ENCODE peak calls at places on chromosome 15, in seven cellular contexts. P, T, K, E, Y, C and L are unnamed samples.

GRCh38 chr15:82538961-82539689 is 1.1 kb downstream of the RPS17 start:
- DNase-seq in P (no peak), C (no peak), E (no peak), T (no peak), Y (peak), K (no peak), L (no peak)

GRCh38 chr15:50244959-50245624 is 20.4 kb downstream of the HDC start:
- DNase-seq in P (no peak), E (no peak), Y (no peak), C (no peak), T (no peak), K (no peak), L (no peak)

GRCh38 chr15:80618666-80619481 is 76.2 kb upstream of the ABHD17C start:
- DNase-seq in T (no peak), K (no peak), Y (no peak), P (no peak), E (no peak), C (no peak), L (peak)

GRCh38 chr15:32029862-32030781 is at the start of gene CHRNA7:
- DNase-seq in E (peak), T (peak), C (peak), P (no peak), K (peak), Y (peak), L (peak)

GRCh38 chr15:34064443-34064842 is 25.4 kb upstream of the AVEN start:
- DNase-seq in T (no peak), Y (no peak), P (no peak), C (no peak), E (no peak), K (no peak), L (peak)

GRCh38 chr15:66001042-66001441 is 131.8 kb downstream of the RAB11A start:
- DNase-seq in P (no peak), E (no peak), Y (no peak), T (no peak), C (no peak), K (no peak), L (no peak)

GRCh38 chr15:76169013-76169412 is 109.2 kb downstream of the TMEM266 start:
- DNase-seq in K (no peak), C (no peak), E (no peak), Y (peak), P (no peak), T (no peak), L (peak)

GRCh38 chr15:64861331-64861730 is 19.6 kb downstream of the PLEKHO2 start:
- DNase-seq in C (no peak), T (no peak), Y (no peak), P (no peak), E (no peak), K (no peak), L (no peak)

GRCh38 chr15:98583758-98584157 is 64.6 kb upstream of the IGF1R start:
- DNase-seq in Y (no peak), C (no peak), E (no peak), T (no peak), P (no peak), K (no peak), L (no peak)

GRCh38 chr15:71294636-71295241 is 179.5 kb downstream of the THSD4 start:
- DNase-seq in P (peak), E (no peak), Y (peak), C (no peak), K (no peak), T (peak), L (peak)

GRCh38 chr15:55618396-55618795 is 30.3 kb upstream of the PYGO1 start:
- DNase-seq in Y (no peak), C (no peak), T (no peak), P (no peak), K (no peak), E (no peak), L (no peak)

GRCh38 chr15:36882487-36883108 is 217.8 kb downstream of the MEIS2 start:
- DNase-seq in E (no peak), C (no peak), P (no peak), Y (no peak), T (no peak), K (peak), L (peak)

GRCh38 chr15:75171408-75171807 is 30.3 kb upstream of the C15orf39 start:
- DNase-seq in T (no peak), Y (peak), P (no peak), K (no peak), E (no peak), C (no peak), L (peak)

GRCh38 chr15:39204031-39204430 is 376.8 kb upstream of the THBS1 start:
- DNase-seq in T (no peak), Y (peak), C (no peak), E (no peak), P (no peak), K (no peak), L (peak)

GRCh38 chr15:66834863-66835557 is 133.0 kb downstream of the SMAD6 start:
- DNase-seq in E (no peak), K (no peak), T (no peak), C (no peak), Y (no peak), P (peak), L (no peak)

GRCh38 chr15:61130945-61131597 is 98.0 kb downstream of the RORA start:
- DNase-seq in C (no peak), Y (peak), T (no peak), P (no peak), K (no peak), E (no peak), L (no peak)

GRCh38 chr15:57992761-57993295 is 72.7 kb downstream of the ALDH1A2 start:
- DNase-seq in E (no peak), C (no peak), P (no peak), T (no peak), Y (no peak), K (no peak), L (no peak)

GRCh38 chr15:61227269-61228024 is 1.7 kb downstream of the RORA start:
- DNase-seq in K (no peak), Y (peak), C (peak), P (peak), E (peak), T (no peak), L (peak)

GRCh38 chr15:37056168-37056893 is 44.0 kb downstream of the MEIS2 start:
- DNase-seq in E (peak), C (peak), T (no peak), P (no peak), Y (no peak), K (peak), L (peak)

GRCh38 chr15:40309344-40309862 is 1.7 kb upstream of the PLCB2 start:
- DNase-seq in P (no peak), C (no peak), K (no peak), T (peak), Y (no peak), E (no peak), L (no peak)

GRCh38 chr15:92623435-92623834 is 32.1 kb downstream of the FAM174B start:
- DNase-seq in Y (no peak), E (no peak), T (no peak), P (no peak), K (no peak), C (peak), L (peak)

GRCh38 chr15:99580061-99580460 is 14.3 kb downstream of the MEF2A start:
- DNase-seq in K (no peak), Y (no peak), T (no peak), P (no peak), E (no peak), C (no peak), L (no peak)

GRCh38 chr15:101277038-101277822 is at the start of gene SELENOS:
- DNase-seq in Y (peak), T (peak), E (peak), P (peak), K (peak), C (peak), L (peak)

GRCh38 chr15:101275018-101275417 is 2.3 kb downstream of the SELENOS start:
- DNase-seq in E (no peak), Y (no peak), P (no peak), K (no peak), C (no peak), T (no peak), L (no peak)

GRCh38 chr15:101273534-101273933 is 3.8 kb downstream of the SELENOS start:
- DNase-seq in K (no peak), T (no peak), E (no peak), C (no peak), Y (no peak), P (no peak), L (no peak)

GRCh38 chr15:101277943-101278564 is 769 bp upstream of the SELENOS start:
- DNase-seq in Y (no peak), E (no peak), P (no peak), C (no peak), T (no peak), K (no peak), L (no peak)

GRCh38 chr15:101276501-101277037 is 716 bp downstream of the SELENOS start:
- DNase-seq in C (no peak), E (no peak), T (no peak), Y (peak), K (no peak), P (no peak), L (peak)
- TF ChIP-seq CTCF in C (no peak), E (no peak), T (peak), Y (peak), K (peak), P (peak), L (peak)

GRCh38 chr15:42549782-42550392 is 1.2 kb downstream of the HAUS2 start:
- DNase-seq in Y (no peak), K (no peak), C (no peak), T (no peak), P (no peak), E (no peak), L (no peak)
- H3K4me3 ChIP-seq in Y (peak), K (peak), C (peak), T (peak), P (peak), E (peak), L (peak)

GRCh38 chr15:29568840-29569532 is 253.3 kb downstream of the TJP1 start:
- DNase-seq in C (no peak), P (peak), K (no peak), T (peak), E (no peak), Y (no peak), L (peak)
- TF ChIP-seq CTCF in C (no peak), P (peak), K (peak), T (peak), E (no peak), Y (no peak), L (peak)

DNA sequence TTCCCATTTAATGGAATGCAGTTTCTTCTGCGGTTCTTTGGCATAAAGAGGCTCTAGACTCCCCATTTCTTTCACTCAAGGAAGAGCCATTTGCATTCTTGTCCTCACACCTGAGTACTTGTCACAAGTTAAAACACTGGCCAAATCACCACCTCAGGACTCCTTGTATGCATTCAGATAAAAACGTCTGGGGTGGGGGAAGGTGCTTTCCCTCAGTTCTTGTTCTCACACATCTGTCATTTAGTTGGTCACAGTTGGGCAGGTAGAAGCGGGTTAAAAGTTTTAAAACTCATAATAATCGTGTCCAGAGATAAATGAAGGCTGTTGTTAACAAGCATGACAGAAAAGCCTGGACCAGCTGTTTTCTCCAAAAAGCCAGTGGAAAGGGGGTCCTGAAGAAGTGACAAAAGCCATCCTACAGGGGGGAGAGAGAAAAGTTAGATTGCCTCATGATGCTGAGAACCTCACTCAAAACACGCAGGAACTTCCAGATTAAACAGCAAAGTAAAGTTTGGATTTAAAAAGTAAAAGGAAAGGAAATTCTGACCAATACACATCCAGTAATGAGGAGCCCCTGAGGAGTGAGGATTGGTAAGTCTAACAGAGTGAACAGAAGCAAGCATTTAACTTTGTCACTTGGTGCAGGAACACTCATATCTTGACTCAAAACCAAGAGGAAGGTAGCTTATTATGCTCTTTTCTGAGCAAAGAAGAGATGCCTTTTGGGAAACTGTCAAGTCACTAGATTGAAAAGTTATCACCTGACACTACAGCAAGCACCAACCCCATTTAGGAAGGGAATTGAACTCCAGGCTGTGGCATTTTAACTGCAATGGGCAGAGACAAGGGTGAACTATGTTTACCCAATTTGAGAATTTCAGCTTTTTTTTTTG is 2.8 kb downstream of the BCL2L10 start:
- DNase-seq in K (no peak), C (no peak), P (no peak), T (no peak), Y (no peak), E (no peak), L (no peak)
- H3K4me3 ChIP-seq in K (no peak), C (no peak), P (no peak), T (no peak), Y (no peak), E (no peak), L (no peak)

GRCh38 chr15:47496343-47497185 is 220.7 kb upstream of the SEMA6D start:
- DNase-seq in C (no peak), Y (peak), E (no peak), K (no peak), T (no peak), P (no peak), L (no peak)
- TF ChIP-seq CTCF in C (no peak), Y (peak), E (no peak), K (peak), T (peak), P (no peak), L (peak)

GRCh38 chr15:45131510-45131909 is 1.7 kb downstream of the DUOX1 start:
- DNase-seq in T (no peak), P (no peak), E (no peak), K (no peak), Y (no peak), C (no peak), L (no peak)

GRCh38 chr15:45128971-45129639 is 574 bp downstream of the DUOXA1 start:
- DNase-seq in K (no peak), T (peak), C (no peak), P (no peak), E (no peak), Y (no peak), L (peak)

GRCh38 chr15:45126535-45127158 is 3.0 kb downstream of the DUOXA1 start:
- DNase-seq in Y (peak), C (no peak), T (no peak), P (no peak), E (no peak), K (no peak), L (peak)

GRCh38 chr15:45130291-45131000 is 652 bp downstream of the DUOX1 start:
- DNase-seq in E (no peak), C (no peak), K (no peak), P (no peak), T (peak), Y (no peak), L (peak)

DNA sequence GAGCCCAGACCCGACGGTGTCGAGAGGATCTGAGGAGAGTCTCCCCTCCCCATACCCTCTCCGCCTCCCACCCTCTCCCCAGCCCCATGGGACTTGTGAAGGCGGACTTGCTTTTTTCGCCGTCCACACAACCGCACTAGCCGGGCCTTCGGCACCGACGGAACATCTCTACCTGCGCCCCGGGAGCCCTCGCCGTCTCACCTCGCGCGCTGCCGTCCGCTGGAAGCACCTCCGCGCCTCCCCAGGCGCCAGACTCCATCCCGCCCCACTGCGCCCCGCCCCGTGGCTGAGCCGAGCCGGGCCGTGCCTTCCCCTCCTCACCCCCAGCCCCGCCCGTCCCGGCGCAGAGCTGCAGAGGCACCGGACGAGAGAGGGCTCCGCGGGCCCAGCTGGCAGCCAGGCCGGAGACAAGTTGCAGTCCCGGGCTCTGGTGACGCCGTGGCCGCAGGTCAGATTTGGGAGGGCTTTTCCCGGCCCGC is at the start of the genes DUOX1 and DUOXA1:
- DNase-seq in E (no peak), K (peak), T (peak), Y (no peak), C (peak), P (no peak), L (peak)
- H3K4me3 ChIP-seq in E (peak), K (peak), T (no peak), Y (no peak), C (peak), P (no peak), L (peak)

GRCh38 chr15:91051248-91051647 is 28.9 kb upstream of the VPS33B start:
- DNase-seq in T (no peak), C (no peak), Y (no peak), P (no peak), E (no peak), K (no peak), L (no peak)

GRCh38 chr15:91045065-91045464 is 22.7 kb upstream of the VPS33B start:
- DNase-seq in T (no peak), P (no peak), E (no peak), C (no peak), K (no peak), Y (no peak), L (no peak)

GRCh38 chr15:91050128-91050455 is 27.7 kb upstream of the VPS33B start:
- DNase-seq in Y (no peak), E (no peak), C (no peak), K (no peak), P (no peak), T (no peak), L (no peak)

GRCh38 chr15:91047545-91048199 is 25.3 kb upstream of the VPS33B start:
- DNase-seq in T (no peak), Y (peak), P (no peak), K (no peak), C (no peak), E (no peak), L (no peak)

DNA sequence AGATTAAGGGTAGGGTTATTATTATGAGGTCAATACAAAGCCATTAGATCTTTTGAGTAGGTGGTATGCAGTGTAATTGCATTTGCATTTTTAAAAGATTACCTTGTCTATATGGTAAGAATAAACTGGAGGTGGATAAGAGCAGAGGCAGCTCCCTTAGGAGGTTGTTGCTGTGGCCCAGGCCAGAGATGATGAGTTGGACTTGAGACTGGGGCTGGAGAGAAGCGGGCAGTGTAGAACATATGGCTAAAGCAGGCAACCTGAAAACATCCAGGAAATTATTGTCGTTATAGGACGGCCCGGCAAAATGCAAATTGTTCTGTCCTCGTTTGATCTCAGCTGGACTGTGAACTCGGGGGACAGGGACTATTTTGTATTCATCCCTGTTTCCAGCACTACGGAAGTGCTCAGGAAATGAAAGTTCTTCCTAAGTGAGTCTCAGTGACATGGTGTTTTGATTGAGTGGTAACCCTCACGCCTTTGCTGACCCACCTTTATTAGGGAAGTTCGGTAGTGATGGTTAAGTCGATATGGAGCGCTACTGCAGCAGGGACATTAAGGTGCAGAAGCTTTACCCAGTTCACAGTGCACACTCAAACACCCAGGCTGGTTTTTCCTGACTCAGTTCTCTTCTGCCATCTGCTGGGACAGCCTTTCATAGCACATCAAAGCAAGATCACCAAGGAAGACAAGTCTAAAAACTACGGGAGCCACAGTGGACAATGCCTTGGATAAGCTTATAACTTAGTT is 27.2 kb upstream of the VPS33B start:
- DNase-seq in P (no peak), C (no peak), K (no peak), Y (peak), T (no peak), E (peak), L (peak)
- TF ChIP-seq CTCF in P (peak), C (peak), K (peak), Y (peak), T (peak), E (peak), L (peak)

DNA sequence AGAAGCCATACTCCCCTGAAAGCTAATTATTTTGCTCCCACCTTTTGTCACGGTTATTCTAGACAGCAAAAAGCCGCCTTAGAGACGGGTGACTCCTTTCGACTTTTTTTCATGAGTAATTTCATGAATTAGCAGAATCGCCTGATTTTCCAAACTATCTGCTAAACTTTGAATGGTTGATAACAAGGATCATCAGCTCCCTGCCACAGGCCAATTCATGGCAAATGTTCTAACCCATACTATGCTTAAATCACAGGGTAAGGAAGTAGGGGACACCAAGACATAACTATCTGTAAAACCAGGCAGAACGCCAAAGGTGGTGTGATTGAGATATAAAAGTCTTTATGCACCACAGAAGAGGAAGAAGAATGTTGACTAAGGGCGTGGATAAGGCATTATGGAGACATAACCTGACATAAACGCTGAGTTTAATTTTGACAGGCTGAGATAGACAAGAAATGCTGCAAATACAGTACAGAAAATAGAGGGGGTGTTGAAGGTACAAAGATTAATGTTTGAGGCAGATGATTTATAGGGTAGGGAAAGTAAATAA is 891 bp upstream of the DMXL2 start:
- DNase-seq in C (no peak), Y (no peak), P (no peak), K (no peak), E (no peak), T (no peak), L (peak)
- H3K4me3 ChIP-seq in C (peak), Y (peak), P (peak), K (peak), E (peak), T (peak), L (peak)

GRCh38 chr15:52924641-52925040 is 134.5 kb upstream of the ONECUT1 start:
- DNase-seq in E (no peak), C (no peak), P (no peak), K (no peak), T (no peak), Y (no peak), L (no peak)
- TF ChIP-seq CTCF in E (no peak), C (no peak), P (no peak), K (no peak), T (no peak), Y (no peak), L (no peak)

DNA sequence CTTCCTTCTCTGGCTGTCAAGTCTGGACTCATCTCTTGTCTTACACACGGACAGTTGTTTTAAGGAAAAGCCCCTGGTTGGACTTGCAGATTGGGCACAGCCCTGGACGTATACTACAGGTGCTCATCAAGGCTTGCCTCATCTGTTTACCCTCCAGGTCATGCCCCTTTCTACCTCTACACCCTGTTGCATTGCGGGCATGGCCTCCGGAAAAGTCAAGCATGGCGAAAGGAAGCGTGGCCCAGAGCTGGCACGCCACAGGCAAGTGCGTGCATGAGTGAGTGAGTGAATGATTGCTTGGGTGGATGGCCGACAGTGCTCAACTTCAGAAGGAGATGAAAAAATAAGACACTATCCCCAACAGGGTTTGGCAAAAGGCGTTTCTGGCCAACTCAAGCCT is 95.7 kb downstream of the RPLP1 start:
- DNase-seq in Y (no peak), C (no peak), T (no peak), P (no peak), K (no peak), E (no peak), L (no peak)
- H3K4me3 ChIP-seq in Y (no peak), C (no peak), T (no peak), P (no peak), K (no peak), E (no peak), L (no peak)